ENCODE peak calls at places on chromosomes 16 and 17, in four cellular contexts. X, V, F and Y are unnamed samples. For H3K4me1, the result is how much of the 10 kb centered on the place peaks cover.

GRCh38 chr17:61179316-61179715 is 220.3 kb upstream of the TBX2 start:
- DNase-seq in X (no peak), V (no peak), F (no peak), Y (no peak)

GRCh38 chr17:18967806-18968744 is 16.1 kb downstream of the SLC5A10 start:
- DNase-seq in X (no peak), V (peak), F (no peak), Y (peak)

GRCh38 chr16:15592324-15592723 is 50.6 kb downstream of the MARF1 start:
- DNase-seq in X (no peak), V (no peak), F (no peak), Y (no peak)

GRCh38 chr17:17944743-17945142 is 27.5 kb downstream of the TOM1L2 start:
- DNase-seq in X (no peak), V (no peak), F (no peak), Y (no peak)

GRCh38 chr16:9115277-9115676 is 23.8 kb downstream of the HAPSTR1 start:
- DNase-seq in X (no peak), V (no peak), F (no peak), Y (peak)

GRCh38 chr17:42399948-42400843 is 12.0 kb upstream of the STAT3 start:
- DNase-seq in X (no peak), V (peak), F (no peak), Y (no peak)

GRCh38 chr16:57115504-57116182 is 23.3 kb downstream of the CPNE2 start:
- DNase-seq in X (no peak), V (peak), F (no peak), Y (no peak)

GRCh38 chr17:36641331-36641876 is 40.0 kb downstream of the MRM1 start:
- DNase-seq in X (no peak), V (no peak), F (no peak), Y (no peak)

GRCh38 chr16:90016339-90016950 is 2.8 kb downstream of the DBNDD1 start:
- DNase-seq in X (no peak), V (no peak), F (no peak), Y (no peak)

DNA sequence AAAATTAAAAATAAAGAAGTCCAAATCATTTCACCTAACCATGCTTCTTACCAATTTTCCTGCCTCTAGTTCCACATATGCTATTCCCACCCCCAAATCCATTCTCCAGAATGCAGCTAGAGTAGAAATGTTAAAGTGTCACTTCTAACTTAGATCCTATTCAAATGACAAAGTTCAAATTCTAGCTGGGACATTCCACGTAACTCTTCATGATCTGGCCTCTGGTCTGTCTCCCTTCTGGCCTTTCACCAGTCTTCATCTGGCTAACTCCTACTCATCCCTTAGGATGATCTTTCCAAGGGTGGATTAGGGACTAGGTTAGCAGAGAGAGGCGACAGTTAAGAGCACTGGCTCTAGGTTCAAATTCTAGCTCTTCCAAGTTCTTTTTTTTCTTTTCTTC is 97.9 kb downstream of the TRIM37 start:
- DNase-seq in X (no peak), V (no peak), F (no peak), Y (no peak)
- H3K27ac ChIP-seq in X (no peak), V (no peak), F (no peak), Y (no peak)

GRCh38 chr17:45784583-45785372 is 658 bp downstream of the CRHR1 start:
- DNase-seq in X (no peak), V (peak), F (peak), Y (peak)
- H3K4me1 ChIP-seq in X (under half), V (under half), F (under half), Y (under half)

DNA sequence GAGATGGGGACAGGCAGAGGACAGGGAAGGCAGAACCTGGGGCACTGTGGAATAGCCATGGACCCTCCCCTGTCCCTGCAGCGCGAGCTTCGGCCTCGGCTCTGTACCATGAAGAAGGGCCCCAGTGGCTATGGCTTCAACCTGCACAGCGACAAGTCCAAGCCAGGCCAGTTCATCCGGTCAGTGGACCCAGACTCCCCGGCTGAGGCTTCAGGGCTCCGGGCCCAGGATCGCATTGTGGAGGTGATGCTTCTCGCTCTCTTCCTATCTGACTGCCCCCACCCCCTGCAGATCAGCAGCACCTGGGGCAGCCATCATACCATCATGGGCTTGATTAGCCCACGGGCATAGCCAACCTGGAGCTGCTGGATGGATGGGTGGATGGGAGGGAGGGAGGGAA is 13.5 kb downstream of the NHERF1 start:
- DNase-seq in X (no peak), V (no peak), F (no peak), Y (no peak)
- H3K27ac ChIP-seq in X (no peak), V (peak), F (no peak), Y (no peak)

GRCh38 chr16:25788637-25789036 is 96.9 kb downstream of the HS3ST4 start:
- DNase-seq in X (no peak), V (no peak), F (no peak), Y (no peak)
- H3K4me1 ChIP-seq in X (under half), V (under half), F (under half), Y (under half)

GRCh38 chr17:81370304-81370703 is 25.0 kb upstream of the BAHCC1 start:
- DNase-seq in X (no peak), V (no peak), F (no peak), Y (no peak)
- H3K27ac ChIP-seq in X (no peak), V (no peak), F (no peak), Y (no peak)

GRCh38 chr17:2183346-2183745 is 120.2 kb downstream of the SMG6 start:
- DNase-seq in X (no peak), V (no peak), F (no peak), Y (no peak)

GRCh38 chr17:2181206-2181983 is 122.2 kb downstream of the SMG6 start:
- DNase-seq in X (peak), V (peak), F (no peak), Y (peak)

GRCh38 chr17:2187758-2188157 is 115.8 kb downstream of the SMG6 start:
- DNase-seq in X (peak), V (no peak), F (no peak), Y (no peak)

GRCh38 chr17:2186937-2187336 is 116.6 kb downstream of the SMG6 start:
- DNase-seq in X (no peak), V (no peak), F (no peak), Y (no peak)

GRCh38 chr17:2184993-2185931 is 118.3 kb downstream of the SMG6 start:
- DNase-seq in X (peak), V (no peak), F (no peak), Y (no peak)
- H3K4me1 ChIP-seq in X (under half), V (under half), F (under half), Y (under half)

DNA sequence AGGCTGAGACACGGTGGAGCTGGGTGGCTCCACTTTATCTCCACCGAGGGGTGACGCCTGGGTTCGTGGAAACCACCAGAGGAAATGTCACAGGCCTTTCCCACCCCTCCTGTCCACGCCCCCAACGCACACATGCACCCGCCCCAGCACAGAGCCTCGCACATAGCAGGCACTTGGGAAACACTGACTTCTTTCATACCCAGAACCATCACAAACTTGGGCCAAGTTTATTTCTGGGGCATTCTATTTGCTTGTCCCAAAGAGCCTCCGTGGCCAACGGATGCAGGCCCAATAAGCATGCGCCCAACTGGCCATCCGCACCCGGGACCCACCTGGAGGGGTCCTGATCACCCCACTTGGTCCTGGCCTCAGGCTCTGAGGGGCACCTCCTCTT is 3.3 kb downstream of the BCAR1 start:
- DNase-seq in X (no peak), V (no peak), F (no peak), Y (no peak)
- H3K27ac ChIP-seq in X (peak), V (peak), F (peak), Y (peak)